ENCODE peak calls at places on chromosomes 6 and 20, in five cellular contexts. X is HEK293T, Z is H1, G is NT2/D1, B is HepG2. P is an unnamed sample.

GRCh38 chr6:37171141-37171969 is 1.4 kb downstream of the PIM1 start:
- DNase-seq in X (no peak), Z (peak), G (no peak), B (no peak), P (no peak)

GRCh38 chr6:166271376-166271765 is 36.8 kb downstream of the PRR18 start:
- DNase-seq in X (no peak), Z (no peak), G (no peak), B (no peak), P (no peak)

GRCh38 chr6:124055986-124056385 is 252.3 kb downstream of the NKAIN2 start:
- DNase-seq in X (no peak), Z (no peak), G (no peak), B (no peak), P (no peak)

GRCh38 chr6:151059612-151060095 is 180.1 kb upstream of the AKAP12 start:
- DNase-seq in X (no peak), Z (no peak), G (no peak), B (no peak), P (no peak)

GRCh38 chr20:3557237-3557636 is 86.4 kb downstream of the ATRN start:
- DNase-seq in X (no peak), Z (no peak), G (no peak), B (no peak), P (no peak)

GRCh38 chr6:33702345-33702977 is 9.0 kb downstream of the UQCC2 start:
- DNase-seq in X (peak), Z (no peak), G (peak), B (peak), P (no peak)

GRCh38 chr20:10832146-10832545 is 158.3 kb upstream of the JAG1 start:
- DNase-seq in X (no peak), Z (no peak), G (no peak), B (no peak), P (no peak)

GRCh38 chr6:158908596-158908995 is 89.4 kb upstream of the EZR start:
- DNase-seq in X (no peak), Z (no peak), G (no peak), B (no peak), P (no peak)

GRCh38 chr6:35044771-35045275 is 96.3 kb downstream of the TCP11 start:
- DNase-seq in X (no peak), Z (no peak), G (no peak), B (no peak), P (no peak)

GRCh38 chr6:116406678-116407345 is 36.1 kb downstream of the DSE start:
- DNase-seq in X (no peak), Z (no peak), G (no peak), B (no peak), P (no peak)

GRCh38 chr6:89475106-89475505 is 42.2 kb downstream of the ANKRD6 start:
- DNase-seq in X (no peak), Z (no peak), G (no peak), B (no peak), P (no peak)

GRCh38 chr6:5130135-5130866 is 45.2 kb downstream of the PPP1R3G start:
- DNase-seq in X (no peak), Z (no peak), G (no peak), B (no peak), P (no peak)

GRCh38 chr6:15978426-15978825 is 150.5 kb upstream of the MYLIP start:
- DNase-seq in X (no peak), Z (no peak), G (no peak), B (no peak), P (no peak)

GRCh38 chr6:15974817-15975216 is 154.1 kb upstream of the MYLIP start:
- DNase-seq in X (no peak), Z (no peak), G (no peak), B (no peak), P (no peak)

GRCh38 chr6:15980801-15981200 is 148.1 kb upstream of the MYLIP start:
- DNase-seq in X (no peak), Z (no peak), G (no peak), B (no peak), P (no peak)

GRCh38 chr6:15981956-15982355 is 146.9 kb upstream of the MYLIP start:
- DNase-seq in X (no peak), Z (no peak), G (no peak), B (no peak), P (no peak)

GRCh38 chr6:15977050-15977449 is 151.8 kb upstream of the MYLIP start:
- DNase-seq in X (no peak), Z (no peak), G (no peak), B (peak), P (no peak)
- TF ChIP-seq SUZ12 in X (no peak), Z (no peak), G (no peak), B (no peak), P (no peak)

GRCh38 chr6:47743744-47744143 is 38.1 kb upstream of the OPN5 start:
- DNase-seq in X (no peak), Z (no peak), G (no peak), B (no peak), P (no peak)
- TF ChIP-seq SUZ12 in X (no peak), Z (no peak), G (no peak), B (no peak), P (no peak)

GRCh38 chr20:59032713-59033059 is 551 bp upstream of the ATP5F1E start:
- DNase-seq in X (peak), Z (no peak), G (no peak), B (peak), P (no peak)
- TF ChIP-seq SUZ12 in X (no peak), Z (no peak), G (no peak), B (no peak), P (no peak)

GRCh38 chr6:67544851-67545452 is 1090.1 kb upstream of the ADGRB3 start:
- DNase-seq in X (no peak), Z (no peak), G (no peak), B (no peak), P (no peak)

GRCh38 chr6:67538032-67538431 is 1097.0 kb upstream of the ADGRB3 start:
- DNase-seq in X (no peak), Z (no peak), G (no peak), B (no peak), P (no peak)

GRCh38 chr6:67535946-67536345 is 1099.1 kb upstream of the ADGRB3 start:
- DNase-seq in X (no peak), Z (no peak), G (no peak), B (no peak), P (no peak)

DNA sequence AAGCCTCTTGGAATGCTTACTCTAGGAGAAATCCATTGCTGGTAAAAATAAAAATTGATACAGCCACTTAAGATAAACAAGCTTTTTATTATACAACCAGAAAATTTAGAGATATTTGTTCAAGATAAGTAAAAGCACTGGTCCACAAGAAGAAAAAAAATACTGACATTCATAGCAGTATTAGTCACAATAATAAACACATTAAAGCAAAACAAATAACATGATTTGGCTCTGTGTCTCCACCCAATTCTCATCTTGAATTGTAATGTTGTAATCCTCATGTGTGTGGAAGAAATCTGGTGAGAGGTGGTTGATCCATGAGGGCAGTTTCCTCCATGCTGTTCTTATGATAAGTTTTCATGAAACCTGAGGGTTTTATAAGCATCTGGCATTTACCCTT is 1093.5 kb upstream of the ADGRB3 start:
- DNase-seq in X (no peak), Z (no peak), G (no peak), B (no peak), P (no peak)
- TF ChIP-seq SUZ12 in X (no peak), Z (no peak), G (no peak), B (no peak), P (no peak)

DNA sequence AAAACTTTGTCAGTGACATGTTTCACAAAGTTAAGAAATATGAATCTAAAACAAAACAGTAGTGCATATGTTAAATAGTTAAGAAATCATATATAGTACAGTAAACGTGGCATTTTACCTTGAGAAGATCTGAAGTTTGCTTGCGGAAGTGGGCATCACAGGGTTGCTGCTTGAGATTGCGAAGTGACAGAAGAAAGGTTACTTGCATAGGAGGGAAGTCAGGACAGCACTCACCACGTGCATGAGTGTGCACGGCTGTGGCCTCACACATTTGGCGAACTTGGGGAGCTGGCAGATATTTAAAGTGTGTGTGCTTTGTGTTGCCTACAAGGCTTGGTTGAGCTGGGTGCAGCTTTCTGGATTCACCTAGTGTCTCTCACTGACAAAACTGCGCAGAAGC is 431.5 kb upstream of the ARID1B start:
- DNase-seq in X (no peak), Z (no peak), G (no peak), B (no peak), P (no peak)
- TF ChIP-seq SUZ12 in X (no peak), Z (no peak), G (no peak), B (no peak), P (no peak)

GRCh38 chr20:43235998-43236397 is 46.3 kb upstream of the PTPRT start:
- DNase-seq in X (no peak), Z (no peak), G (no peak), B (no peak), P (no peak)

GRCh38 chr20:43241057-43241702 is 51.5 kb upstream of the PTPRT start:
- DNase-seq in X (no peak), Z (no peak), G (no peak), B (no peak), P (no peak)

GRCh38 chr20:43238833-43239232 is 49.1 kb upstream of the PTPRT start:
- DNase-seq in X (peak), Z (peak), G (no peak), B (no peak), P (no peak)

GRCh38 chr20:43231829-43232228 is 42.1 kb upstream of the PTPRT start:
- DNase-seq in X (no peak), Z (no peak), G (no peak), B (no peak), P (no peak)

DNA sequence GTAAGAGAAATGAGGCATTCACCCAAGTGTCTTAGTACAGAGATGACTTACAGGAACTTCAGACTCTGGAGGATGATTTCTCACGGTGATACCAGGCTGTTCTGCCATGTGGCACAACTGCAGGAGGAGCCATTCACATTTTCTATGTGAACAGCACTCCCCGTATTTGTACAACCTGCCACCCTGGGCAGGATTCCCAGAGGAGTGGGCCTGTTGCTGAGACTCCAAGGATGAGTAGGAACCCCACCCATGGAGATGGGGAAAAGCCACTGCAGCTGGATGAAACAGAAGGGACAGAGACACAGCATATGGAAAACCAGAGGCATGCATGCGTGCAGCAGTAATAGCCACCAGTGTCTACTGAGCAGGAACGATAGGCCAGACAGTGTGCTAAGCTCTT is 47.9 kb upstream of the PTPRT start:
- DNase-seq in X (no peak), Z (no peak), G (no peak), B (no peak), P (no peak)
- TF ChIP-seq SUZ12 in X (no peak), Z (no peak), G (no peak), B (no peak), P (no peak)

GRCh38 chr6:44590471-44590870 is 203.0 kb downstream of the CDC5L start:
- DNase-seq in X (no peak), Z (no peak), G (no peak), B (no peak), P (no peak)

GRCh38 chr6:44594471-44594870 is 207.0 kb downstream of the CDC5L start:
- DNase-seq in X (no peak), Z (no peak), G (peak), B (no peak), P (no peak)

GRCh38 chr6:44598679-44599078 is 211.2 kb downstream of the CDC5L start:
- DNase-seq in X (no peak), Z (peak), G (no peak), B (no peak), P (no peak)

GRCh38 chr6:44593539-44593944 is 206.0 kb downstream of the CDC5L start:
- DNase-seq in X (peak), Z (peak), G (peak), B (peak), P (peak)
- TF ChIP-seq SUZ12 in X (no peak), Z (no peak), G (no peak), B (no peak), P (no peak)

GRCh38 chr20:45299786-45300185 is 6.9 kb upstream of the RBPJL start:
- DNase-seq in X (no peak), Z (no peak), G (no peak), B (no peak), P (no peak)
- TF ChIP-seq SUZ12 in X (no peak), Z (no peak), G (no peak), B (no peak), P (no peak)

DNA sequence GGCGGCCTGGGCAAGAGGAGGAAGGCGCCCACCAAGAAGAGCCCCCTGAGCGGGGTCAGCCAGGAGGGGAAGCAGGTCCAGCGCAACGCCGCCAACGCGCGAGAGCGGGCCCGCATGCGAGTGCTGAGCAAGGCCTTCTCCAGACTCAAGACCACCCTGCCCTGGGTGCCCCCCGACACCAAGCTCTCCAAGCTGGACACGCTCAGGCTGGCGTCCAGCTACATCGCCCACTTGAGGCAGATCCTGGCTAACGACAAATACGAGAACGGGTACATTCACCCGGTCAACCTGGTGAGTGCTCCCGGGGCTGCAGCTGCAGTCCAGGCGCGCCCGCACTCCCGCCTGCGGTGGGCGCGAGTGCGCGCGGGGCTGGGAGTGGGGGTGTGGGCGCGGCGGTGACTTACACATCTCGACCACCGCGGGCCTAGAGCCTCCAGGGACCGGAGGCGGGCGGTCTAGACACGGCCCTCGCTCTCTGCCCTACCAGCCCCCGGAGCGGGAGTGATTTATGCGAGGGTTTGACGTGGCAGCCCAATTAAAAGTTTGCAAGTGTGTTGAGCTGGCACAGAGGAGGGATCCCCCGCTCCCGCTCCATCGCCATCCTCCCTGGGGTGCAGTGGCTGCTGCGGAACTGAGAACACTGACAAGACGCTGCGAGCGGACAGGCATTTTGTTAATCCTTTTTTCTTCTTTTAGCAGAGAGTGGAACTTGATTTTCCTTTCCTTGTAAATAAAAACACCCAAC is 816 bp downstream of the TCF21 start:
- DNase-seq in X (no peak), Z (peak), G (no peak), B (no peak), P (no peak)
- TF ChIP-seq SUZ12 in X (no peak), Z (peak), G (no peak), B (no peak), P (no peak)

P was measured in GM12878.